ENCODE peak calls at places on chromosomes 13 and 19, in five cellular contexts. R is naive thymus-derived CD4-positive, alpha-beta T cell; P is T-helper 22 cell; V is heart left ventricle; A is H9. D is an unnamed sample.

GRCh38 chr13:36841411-36841810 is 22.4 kb downstream of the RFXAP start:
- DNase-seq in R (no peak), P (no peak), V (no peak), A (no peak), D (no peak)

GRCh38 chr13:101416181-101417042 is at the start of gene NALCN:
- DNase-seq in R (no peak), P (no peak), V (peak), A (peak), D (no peak)

GRCh38 chr19:17266589-17266974 is 661 bp upstream of the BABAM1 start:
- DNase-seq in R (no peak), P (no peak), V (no peak), A (no peak), D (no peak)

GRCh38 chr13:89695343-89696257 is 1651.9 kb upstream of the MIR17HG start:
- DNase-seq in R (no peak), P (no peak), V (no peak), A (peak), D (no peak)

GRCh38 chr19:16628984-16629691 is 1.1 kb upstream of the MED26 start:
- DNase-seq in R (peak), P (no peak), V (peak), A (no peak), D (no peak)

GRCh38 chr13:83879431-83880171 is 2.7 kb downstream of the SLITRK1 start:
- DNase-seq in R (no peak), P (no peak), V (no peak), A (peak), D (no peak)

GRCh38 chr19:45446295-45446694 is 21.5 kb upstream of the FOSB start:
- DNase-seq in R (no peak), P (no peak), V (no peak), A (no peak), D (no peak)

GRCh38 chr19:46605356-46605821 is 4.3 kb downstream of the CALM3 start:
- DNase-seq in R (no peak), P (no peak), V (no peak), A (no peak), D (no peak)

GRCh38 chr19:1279261-1279660 is 3.9 kb downstream of the FAM174C start:
- DNase-seq in R (no peak), P (no peak), V (no peak), A (no peak), D (no peak)

GRCh38 chr19:50321831-50322230 is 7.3 kb downstream of the KCNC3 start:
- DNase-seq in R (no peak), P (no peak), V (no peak), A (no peak), D (no peak)

GRCh38 chr13:25727250-25727649 is 324.6 kb downstream of the SHISA2 start:
- DNase-seq in R (no peak), P (no peak), V (no peak), A (no peak), D (no peak)

GRCh38 chr13:51784097-51784496 is 19.9 kb downstream of the DHRS12 start:
- DNase-seq in R (no peak), P (no peak), V (no peak), A (no peak), D (no peak)

GRCh38 chr19:17419154-17419490 is 725 bp upstream of the MVB12A start:
- DNase-seq in R (no peak), P (no peak), V (no peak), A (no peak), D (no peak)

GRCh38 chr13:78940444-78940843 is 281.5 kb upstream of the OBI1 start:
- DNase-seq in R (no peak), P (no peak), V (no peak), A (no peak), D (no peak)

GRCh38 chr13:59413121-59413520 is 750.6 kb downstream of the DIAPH3 start:
- DNase-seq in R (no peak), P (no peak), V (no peak), A (no peak), D (no peak)

GRCh38 chr19:43438291-43439162 is 23.8 kb downstream of the TEX101 start:
- DNase-seq in R (no peak), P (no peak), V (peak), A (no peak), D (no peak)

GRCh38 chr19:13843104-13843921 is 33.6 kb upstream of the NANOS3 start:
- DNase-seq in R (no peak), P (no peak), V (peak), A (peak), D (no peak)

GRCh38 chr19:46515879-46516350 is 20.2 kb upstream of the PNMA8B start:
- DNase-seq in R (peak), P (no peak), V (no peak), A (peak), D (no peak)

GRCh38 chr13:29901714-29902631 is 51.6 kb upstream of the UBL3 start:
- DNase-seq in R (peak), P (peak), V (peak), A (no peak), D (no peak)